ENCODE peak calls at places on chromosomes 5 and 9, in five cellular contexts. F is heart left ventricle, T is Panc1, V is stomach, X is heart right ventricle. O is an unnamed sample.

GRCh38 chr9:1927546-1927945 is 87.6 kb upstream of the SMARCA2 start:
- DNase-seq in T (no peak), X (no peak), F (no peak), V (no peak), O (no peak)

GRCh38 chr5:32581010-32581785 is 4.2 kb upstream of the SUB1 start:
- DNase-seq in T (no peak), F (no peak), X (no peak), V (no peak), O (no peak)

GRCh38 chr5:94969174-94969573 is 315.7 kb downstream of the MCTP1 start:
- DNase-seq in F (no peak), V (no peak), X (no peak), T (peak; percentile 12), O (peak; percentile 46)

GRCh38 chr9:1216532-1216931 is 166.4 kb downstream of the DMRT2 start:
- DNase-seq in F (no peak), X (no peak), V (no peak), T (no peak), O (no peak)

GRCh38 chr9:73680831-73681230 is 529.2 kb downstream of the ANXA1 start:
- DNase-seq in T (no peak), V (no peak), F (no peak), X (no peak), O (no peak)

GRCh38 chr9:15509931-15510788 is 610 bp downstream of the PSIP1 start:
- DNase-seq in T (no peak), F (peak; percentile 40), X (peak; percentile 50), V (peak; percentile 33), O (no peak)

GRCh38 chr9:115922441-115922840 is 231.2 kb upstream of the PAPPA start:
- DNase-seq in F (no peak), V (no peak), X (no peak), T (no peak), O (no peak)

GRCh38 chr9:107138261-107138992 is 144.7 kb upstream of the RAD23B start:
- DNase-seq in T (no peak), V (no peak), F (no peak), X (no peak), O (no peak)

GRCh38 chr5:23014251-23014650 is 161.1 kb upstream of the CDH12 start:
- DNase-seq in F (no peak), T (no peak), V (no peak), X (no peak), O (no peak)

GRCh38 chr9:87834357-87834756 is 48.3 kb upstream of the SPATA31E1 start:
- DNase-seq in T (no peak), F (no peak), V (no peak), X (no peak), O (no peak)

GRCh38 chr5:87949665-87950640 is 318.7 kb downstream of the TMEM161B start:
- DNase-seq in X (no peak), V (no peak), F (no peak), T (no peak), O (no peak)

GRCh38 chr9:2872307-2872940 is 28.5 kb upstream of the PUM3 start:
- DNase-seq in V (no peak), F (no peak), X (no peak), T (no peak), O (peak; percentile 14)

GRCh38 chr5:153476767-153477166 is 13.7 kb upstream of the GRIA1 start:
- DNase-seq in V (no peak), X (no peak), F (no peak), T (no peak), O (no peak)

DNA sequence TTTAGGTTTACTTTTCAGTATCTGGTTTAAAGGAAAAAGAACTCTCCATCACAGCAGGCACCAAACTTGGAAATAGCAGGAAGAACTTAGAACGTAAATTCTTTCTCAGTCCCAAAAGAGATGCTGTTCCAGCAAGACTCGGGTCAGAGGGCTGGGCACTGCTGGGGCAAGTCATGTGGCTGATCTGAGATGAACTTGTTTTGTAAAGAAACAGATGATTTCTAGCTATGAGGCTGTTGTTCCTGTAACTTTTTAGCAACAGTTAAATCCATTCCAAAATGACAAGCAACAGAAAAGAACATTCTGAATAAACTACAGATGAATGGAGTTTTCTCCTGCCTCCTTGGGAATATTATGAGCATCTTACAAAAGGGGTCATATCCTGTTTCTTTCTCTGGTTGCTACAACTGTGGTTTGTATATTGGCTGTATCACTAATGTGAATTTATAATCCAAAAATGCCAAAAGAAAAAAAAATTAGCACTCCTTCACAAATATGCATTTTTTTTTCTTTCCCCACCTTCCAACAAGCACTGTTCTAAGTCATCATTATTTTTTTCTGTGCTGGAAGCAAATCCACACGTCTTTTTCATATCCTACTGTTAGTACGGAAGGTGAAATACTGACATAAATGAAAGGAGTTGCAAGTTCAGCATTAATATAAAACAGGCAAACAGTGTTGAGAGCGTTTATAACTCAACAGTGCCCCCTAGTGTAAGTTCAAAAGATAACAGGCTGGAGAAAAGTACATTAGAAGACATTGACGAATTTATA is 31.0 kb downstream of the OR2K2 start:
- DNase-seq in X (peak; percentile 39), F (peak; percentile 26), V (no peak), T (peak; percentile 35), O (peak; percentile 32)
- TF ChIP-seq CTCF in X (peak; percentile 78), F (peak; percentile 79), V (peak; percentile 76), T (peak; percentile 62), O (peak; percentile 70)

DNA sequence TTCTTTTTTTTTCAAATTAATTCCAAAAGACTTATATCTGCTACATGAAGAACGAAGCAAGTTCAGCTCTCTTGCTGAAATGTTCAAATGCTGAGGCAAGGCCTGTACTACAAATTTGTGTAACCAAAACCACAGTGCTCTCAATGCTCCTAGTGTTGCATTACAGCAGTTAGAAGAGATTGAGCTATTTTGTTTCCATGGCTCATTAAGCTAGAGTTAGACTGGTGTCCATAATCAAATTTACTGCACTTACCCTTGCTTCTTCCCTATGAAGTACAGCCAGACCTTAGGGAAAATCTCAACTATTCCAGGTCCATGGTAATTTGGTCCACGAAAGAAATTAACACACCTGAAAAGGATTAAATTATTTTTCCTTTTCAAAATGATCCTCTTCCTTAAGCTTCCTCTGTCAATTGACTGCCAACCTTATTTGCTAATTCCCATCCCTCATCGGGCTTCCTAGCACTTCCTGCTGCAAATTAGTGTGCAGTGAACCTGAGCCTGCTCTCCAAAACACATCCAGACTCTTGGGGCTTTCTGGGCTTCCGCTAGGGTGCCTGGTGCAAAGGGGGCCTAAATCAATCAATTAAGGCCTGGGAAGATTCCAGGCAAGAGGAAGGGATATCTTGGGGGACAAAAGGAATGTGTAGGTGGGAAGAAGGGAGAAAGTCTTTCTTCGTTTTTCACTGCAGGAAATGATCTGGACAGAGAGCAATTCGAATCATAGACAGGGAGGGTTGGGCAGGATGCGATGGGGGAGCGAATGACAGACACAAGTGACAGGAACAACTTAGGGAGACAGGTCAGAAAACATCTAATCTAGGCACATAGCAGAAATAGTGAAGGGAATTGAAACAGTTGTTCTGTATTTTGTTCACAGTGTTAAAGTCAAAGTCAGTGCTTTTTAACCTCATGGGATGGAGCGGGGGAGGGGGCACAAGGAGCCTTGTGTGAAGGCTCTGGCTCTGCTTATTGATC is 542.4 kb downstream of the RAB3C start:
- DNase-seq in V (no peak), T (no peak), X (no peak), F (no peak), O (no peak)
- H3K4me3 ChIP-seq in V (no peak overlapping the region), T (no peak overlapping the region), X (no peak overlapping the region), F (no peak overlapping the region), O (no peak overlapping the region)

DNA sequence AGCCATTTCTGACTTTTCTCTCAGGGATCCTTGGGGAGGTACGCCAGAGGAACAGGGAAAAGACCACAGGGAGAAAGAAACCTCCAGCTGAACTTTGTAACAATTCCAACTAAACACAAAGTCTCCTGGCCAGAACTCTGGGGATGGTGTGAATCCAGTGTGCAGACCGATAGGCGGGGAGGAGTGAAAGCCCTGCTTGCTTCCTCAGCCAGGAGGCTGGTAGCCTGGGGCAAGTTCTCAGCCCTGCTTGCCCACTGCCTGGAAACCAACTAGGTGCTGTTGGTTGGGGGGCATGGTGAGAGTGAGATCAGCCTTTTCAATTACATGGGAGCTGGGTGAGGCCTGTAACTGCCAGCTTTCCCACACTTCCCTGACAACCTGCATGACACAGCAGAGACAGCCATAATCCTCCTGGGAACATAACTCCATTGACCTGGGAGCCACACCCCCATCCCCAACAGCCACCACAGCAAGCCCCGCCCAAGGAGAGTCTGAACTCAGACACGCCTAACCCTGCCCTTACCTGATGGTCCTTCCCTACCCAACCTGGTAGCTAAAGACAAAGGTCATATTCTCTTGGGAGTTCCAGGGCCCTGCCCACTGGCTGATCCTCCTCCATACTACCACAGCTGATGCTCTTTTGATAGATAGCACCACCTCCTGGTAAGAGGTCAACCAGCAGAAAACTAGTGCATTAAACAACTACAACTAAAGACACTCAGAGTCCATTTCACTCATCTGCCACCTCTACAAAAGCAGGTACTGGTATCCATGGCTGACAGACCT is 100.1 kb upstream of the TNFAIP8 start:
- DNase-seq in X (no peak), T (no peak), F (no peak), V (no peak), O (no peak)
- TF ChIP-seq CTCF in X (no peak), T (no peak), F (no peak), V (no peak), O (peak; percentile 24)

DNA sequence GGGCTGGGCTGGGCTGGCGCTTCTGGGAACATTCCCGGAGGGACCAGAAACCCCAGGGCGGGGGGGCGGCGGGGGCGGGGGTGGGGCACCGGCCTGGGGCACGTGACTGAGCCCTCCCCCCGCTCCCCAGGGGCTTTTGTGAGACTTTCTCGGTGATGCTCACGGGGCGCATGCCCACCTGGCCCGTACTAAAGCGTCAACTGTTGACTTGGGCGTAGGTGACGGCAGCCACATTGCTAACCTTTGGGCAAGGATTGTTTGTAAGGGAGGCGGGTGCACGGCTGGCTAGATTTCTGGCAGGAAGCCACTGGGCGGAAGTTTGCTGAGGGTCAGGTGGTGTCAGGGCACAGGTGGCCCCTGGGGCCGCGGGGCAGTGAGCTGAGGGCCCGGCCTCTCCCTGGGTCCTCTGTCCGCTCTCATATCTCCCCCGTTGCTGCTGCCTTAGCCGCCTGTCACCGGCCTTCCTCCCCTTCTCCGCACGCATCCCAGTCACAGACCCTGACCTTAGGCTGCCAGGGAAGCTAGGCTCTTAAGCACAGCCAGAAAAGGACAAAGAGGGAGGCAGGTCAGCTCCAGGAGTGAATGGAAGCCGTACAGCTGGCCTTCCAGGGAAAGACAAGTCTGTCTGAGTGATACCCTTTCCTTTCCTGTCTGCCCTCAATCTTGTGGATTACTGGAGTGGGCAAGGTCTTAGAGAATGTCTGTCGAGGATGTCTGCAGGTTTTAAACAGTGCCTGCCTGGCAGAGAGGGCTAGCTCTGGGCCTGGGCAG is 812 bp downstream of the CACFD1 start:
- DNase-seq in F (peak; percentile 45), T (no peak), X (no peak), V (peak; percentile 93), O (peak; percentile 73)
- H3K4me3 ChIP-seq in F (peak overlapping the region; percentile 84), T (peak overlapping the region; percentile 64), X (peak overlapping the region; percentile 88), V (peak overlapping the region; percentile 79), O (peak overlapping the region; percentile 73)

GRCh38 chr5:41122459-41122858 is 51.3 kb upstream of the MROH2B start:
- DNase-seq in V (no peak), T (no peak), X (no peak), F (no peak), O (no peak)
- TF ChIP-seq CTCF in V (no peak), T (peak; percentile 9), X (no peak), F (no peak), O (no peak)

GRCh38 chr5:158434749-158435148 is 575.8 kb upstream of the CLINT1 start:
- DNase-seq in V (no peak), T (no peak), F (no peak), X (no peak), O (no peak)
- H3K4me3 ChIP-seq in V (no peak overlapping the region), T (no peak overlapping the region), F (no peak overlapping the region), X (no peak overlapping the region), O (no peak overlapping the region)

DNA sequence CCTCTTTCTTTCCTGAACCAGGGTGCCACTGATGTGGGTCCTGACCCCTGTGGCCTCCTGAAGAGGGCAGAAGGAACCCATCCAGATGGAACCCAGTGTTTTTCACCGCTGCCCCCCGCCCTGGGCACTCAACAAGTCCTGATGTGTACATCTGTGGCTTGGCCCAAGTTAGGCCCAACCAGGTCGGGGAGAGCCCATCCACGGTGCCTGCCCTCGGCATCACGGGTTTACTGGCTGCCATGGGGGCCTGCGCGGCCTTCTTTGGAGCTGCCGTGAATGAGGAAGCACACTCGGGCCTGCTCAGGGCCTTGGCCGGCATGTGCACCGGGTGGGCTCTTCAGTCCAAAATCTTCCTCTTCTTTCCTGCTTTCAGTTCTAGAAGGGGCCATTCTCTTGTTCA is 5.8 kb downstream of the ECSCR start:
- DNase-seq in V (no peak), X (no peak), F (no peak), T (no peak), O (no peak)
- TF ChIP-seq CTCF in V (no peak), X (no peak), F (no peak), T (no peak), O (no peak)